ENCODE peak calls at places on chromosomes 7 and 10, in four cellular contexts. One of them, this sample, is unnamed.

GRCh38 chr10:15166325-15166724 is 2.2 kb downstream of the NMT2 start:
- DNase-seq in HCT116: no peak
- DNase-seq in K562: no peak
- DNase-seq in HepG2: no peak
- DNase-seq in this sample: no peak

GRCh38 chr7:129664029-129665012 is 52.8 kb downstream of the NRF1 start:
- DNase-seq in HepG2: peak; percentile 42
- DNase-seq in K562: peak; percentile 57
- DNase-seq in HCT116: peak; percentile 45
- DNase-seq in this sample: peak; percentile 69

GRCh38 chr10:123044391-123044790 is 35.6 kb downstream of the ACADSB start:
- DNase-seq in HCT116: peak; percentile 29
- DNase-seq in K562: no peak
- DNase-seq in HepG2: no peak
- DNase-seq in this sample: no peak

GRCh38 chr10:124217906-124218769 is 124.7 kb upstream of the CHST15 start:
- DNase-seq in HCT116: peak; percentile 10
- DNase-seq in K562: no peak
- DNase-seq in HepG2: no peak
- DNase-seq in this sample: no peak

GRCh38 chr10:109726473-109726872 is 196.8 kb downstream of the XPNPEP1 start:
- DNase-seq in K562: no peak
- DNase-seq in HepG2: no peak
- DNase-seq in HCT116: no peak
- DNase-seq in this sample: no peak

GRCh38 chr10:127952575-127952869 is 45.6 kb downstream of the PTPRE start:
- DNase-seq in HepG2: no peak
- DNase-seq in HCT116: no peak
- DNase-seq in K562: no peak
- DNase-seq in this sample: no peak

GRCh38 chr7:139762886-139763285 is 14.9 kb downstream of the HIPK2 start:
- DNase-seq in HCT116: no peak
- DNase-seq in HepG2: no peak
- DNase-seq in K562: no peak
- DNase-seq in this sample: no peak

GRCh38 chr7:14001139-14001538 is 11.7 kb upstream of the ETV1 start:
- DNase-seq in HepG2: no peak
- DNase-seq in HCT116: no peak
- DNase-seq in K562: no peak
- DNase-seq in this sample: no peak

GRCh38 chr7:2903686-2904162 is 59.6 kb upstream of the GNA12 start:
- DNase-seq in K562: no peak
- DNase-seq in HCT116: no peak
- DNase-seq in HepG2: peak; percentile 36
- DNase-seq in this sample: no peak

GRCh38 chr10:132265878-132266496 is 41.8 kb downstream of the STK32C start:
- DNase-seq in HCT116: no peak
- DNase-seq in HepG2: no peak
- DNase-seq in K562: no peak
- DNase-seq in this sample: no peak

GRCh38 chr10:119496282-119496681 is 46.2 kb downstream of the RGS10 start:
- DNase-seq in HCT116: no peak
- DNase-seq in HepG2: peak; percentile 29
- DNase-seq in K562: no peak
- DNase-seq in this sample: no peak

GRCh38 chr10:71814923-71815411 is 36.1 kb downstream of the PSAP start:
- DNase-seq in K562: no peak
- DNase-seq in HCT116: no peak
- DNase-seq in HepG2: no peak
- DNase-seq in this sample: no peak

GRCh38 chr7:148368562-148368961 is 222.0 kb upstream of the C7orf33 start:
- DNase-seq in HepG2: no peak
- DNase-seq in HCT116: no peak
- DNase-seq in K562: no peak
- DNase-seq in this sample: no peak

GRCh38 chr7:104922187-104923009 is 91.6 kb upstream of the KMT2E start:
- DNase-seq in K562: no peak
- DNase-seq in HCT116: no peak
- DNase-seq in HepG2: no peak
- DNase-seq in this sample: no peak

GRCh38 chr10:77552252-77552651 is 85.4 kb downstream of the KCNMA1 start:
- DNase-seq in K562: no peak
- DNase-seq in HCT116: no peak
- DNase-seq in HepG2: no peak
- DNase-seq in this sample: no peak

GRCh38 chr7:102012941-102013461 is 195.6 kb downstream of the CUX1 start:
- DNase-seq in HepG2: peak; percentile 83
- DNase-seq in HCT116: no peak
- DNase-seq in K562: no peak
- DNase-seq in this sample: no peak

GRCh38 chr10:101766306-101766705 is 9.6 kb downstream of the FGF8 start:
- DNase-seq in HCT116: no peak
- DNase-seq in K562: no peak
- DNase-seq in HepG2: no peak
- DNase-seq in this sample: no peak

GRCh38 chr10:88213206-88213605 is 349.8 kb downstream of the PTEN start:
- DNase-seq in K562: no peak
- DNase-seq in HCT116: no peak
- DNase-seq in HepG2: no peak
- DNase-seq in this sample: no peak

GRCh38 chr7:138316421-138317043 is 143.5 kb upstream of the TRIM24 start:
- DNase-seq in HCT116: no peak
- DNase-seq in K562: no peak
- DNase-seq in HepG2: peak; percentile 99
- DNase-seq in this sample: no peak

GRCh38 chr10:30352377-30352776 is 3.3 kb upstream of the MTPAP start:
- DNase-seq in HepG2: no peak
- DNase-seq in HCT116: no peak
- DNase-seq in K562: no peak
- DNase-seq in this sample: no peak

GRCh38 chr10:15792777-15793176 is 67.5 kb downstream of the MINDY3 start:
- DNase-seq in HepG2: no peak
- DNase-seq in HCT116: no peak
- DNase-seq in K562: no peak
- DNase-seq in this sample: no peak

GRCh38 chr7:29194594-29195417 is at the start of gene CHN2:
- DNase-seq in HCT116: no peak
- DNase-seq in HepG2: peak; percentile 73
- DNase-seq in K562: no peak
- DNase-seq in this sample: no peak

GRCh38 chr7:128939075-128939860 is 1.5 kb downstream of the IRF5 start:
- DNase-seq in HepG2: no peak
- DNase-seq in HCT116: no peak
- DNase-seq in K562: no peak
- DNase-seq in this sample: no peak

GRCh38 chr10:73914036-73914435 is 3.1 kb downstream of the PLAU start:
- DNase-seq in K562: no peak
- DNase-seq in HepG2: no peak
- DNase-seq in HCT116: no peak
- DNase-seq in this sample: no peak

DNA sequence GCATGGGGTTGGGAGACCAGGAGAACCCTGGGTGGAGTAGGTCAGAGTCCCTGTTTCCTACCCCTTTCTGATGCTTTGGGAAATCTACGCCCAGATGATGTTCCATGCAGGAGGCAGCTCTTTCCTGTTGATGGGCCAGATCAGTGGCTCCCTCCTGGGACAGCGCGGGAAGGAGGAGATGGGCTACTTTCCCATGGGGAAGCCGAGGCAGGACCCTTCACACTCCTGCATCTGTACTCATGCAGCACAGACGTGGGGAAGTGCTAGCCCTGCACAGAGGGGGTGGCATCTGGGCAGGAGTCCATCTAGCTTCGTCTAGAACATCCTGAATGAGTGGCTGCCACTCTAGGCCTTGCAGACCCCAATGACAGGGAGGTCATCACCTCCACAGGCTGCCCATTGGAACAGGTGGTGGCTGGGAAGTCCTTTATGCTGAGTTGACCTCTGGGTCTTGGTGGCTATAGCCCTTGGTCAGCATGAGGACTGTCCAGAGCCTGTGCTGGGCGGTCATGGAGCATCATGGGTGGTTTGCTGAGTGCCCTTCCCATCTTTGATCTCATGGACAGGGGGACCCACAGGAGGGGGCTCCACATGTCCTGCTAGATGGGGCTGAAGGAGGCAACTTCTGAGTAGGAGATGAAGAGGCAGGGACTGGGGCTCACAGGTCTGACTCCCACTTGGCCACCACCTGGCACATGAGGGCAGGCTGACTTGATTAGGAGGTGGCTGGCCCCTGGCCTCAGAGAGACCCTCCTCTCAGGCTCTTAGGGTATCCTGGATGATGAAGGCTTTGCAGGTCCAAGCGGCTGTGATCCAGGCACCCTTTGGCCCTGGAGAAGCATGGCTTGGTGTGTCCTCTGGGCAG is 24.6 kb downstream of the RAMP3 start:
- DNase-seq in HCT116: no peak
- DNase-seq in HepG2: no peak
- DNase-seq in K562: no peak
- DNase-seq in this sample: no peak
- TF ChIP-seq TCF7L2 in HCT116: no peak
- TF ChIP-seq TCF7L2 in HepG2: no peak
- TF ChIP-seq TCF7L2 in K562: no peak
- TF ChIP-seq TCF7L2 in this sample: no peak

GRCh38 chr7:156943091-156944041 is 6.1 kb upstream of the NOM1 start:
- DNase-seq in HCT116: no peak
- DNase-seq in K562: peak; percentile 28
- DNase-seq in HepG2: no peak
- DNase-seq in this sample: no peak

GRCh38 chr7:156944876-156945275 is 4.6 kb upstream of the NOM1 start:
- DNase-seq in K562: no peak
- DNase-seq in HepG2: no peak
- DNase-seq in HCT116: no peak
- DNase-seq in this sample: no peak

GRCh38 chr7:156941393-156942182 is 7.9 kb upstream of the NOM1 start:
- DNase-seq in K562: no peak
- DNase-seq in HepG2: no peak
- DNase-seq in HCT116: no peak
- DNase-seq in this sample: no peak

GRCh38 chr7:156940421-156941122 is 8.9 kb upstream of the NOM1 start:
- DNase-seq in HepG2: no peak
- DNase-seq in HCT116: no peak
- DNase-seq in K562: no peak
- DNase-seq in this sample: no peak

DNA sequence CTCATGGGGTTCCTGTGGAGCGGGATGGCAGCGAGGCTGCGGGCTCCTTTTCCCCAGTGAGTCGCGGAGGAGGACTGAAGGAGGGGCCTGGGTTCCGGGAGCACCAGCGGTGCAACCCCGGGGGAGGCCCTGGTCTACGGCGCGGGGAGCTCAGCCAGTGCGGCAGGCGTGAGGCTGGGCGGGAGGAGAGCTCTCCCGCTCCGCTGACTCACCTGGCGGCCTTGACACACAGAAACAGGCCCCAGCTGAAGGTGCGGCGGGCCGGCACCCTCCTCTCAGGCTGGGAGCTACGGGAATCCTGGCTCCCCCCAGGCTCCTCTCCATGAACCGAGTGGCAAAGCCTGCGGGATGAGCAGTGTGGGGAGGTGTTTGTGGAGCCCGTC is 6.8 kb upstream of the NOM1 start:
- DNase-seq in HCT116: no peak
- DNase-seq in HepG2: no peak
- DNase-seq in K562: peak; percentile 24
- DNase-seq in this sample: no peak
- TF ChIP-seq TCF7L2 in HCT116: no peak
- TF ChIP-seq TCF7L2 in HepG2: no peak
- TF ChIP-seq TCF7L2 in K562: no peak
- TF ChIP-seq TCF7L2 in this sample: no peak

GRCh38 chr10:75613685-75614587 is 182.5 kb downstream of the LRMDA start:
- DNase-seq in HCT116: no peak
- DNase-seq in K562: no peak
- DNase-seq in HepG2: no peak
- DNase-seq in this sample: no peak

GRCh38 chr10:75619636-75620035 is 188.2 kb downstream of the LRMDA start:
- DNase-seq in HepG2: no peak
- DNase-seq in HCT116: no peak
- DNase-seq in K562: no peak
- DNase-seq in this sample: no peak

GRCh38 chr10:75616076-75616475 is 184.7 kb downstream of the LRMDA start:
- DNase-seq in HepG2: no peak
- DNase-seq in HCT116: no peak
- DNase-seq in K562: no peak
- DNase-seq in this sample: no peak

GRCh38 chr10:75617485-75618155 is 186.2 kb downstream of the LRMDA start:
- DNase-seq in K562: no peak
- DNase-seq in HepG2: no peak
- DNase-seq in HCT116: no peak
- DNase-seq in this sample: no peak

GRCh38 chr10:75616874-75617478 is 185.6 kb downstream of the LRMDA start:
- DNase-seq in K562: no peak
- DNase-seq in HCT116: no peak
- DNase-seq in HepG2: no peak
- DNase-seq in this sample: no peak
- TF ChIP-seq TCF7L2 in K562: no peak
- TF ChIP-seq TCF7L2 in HCT116: no peak
- TF ChIP-seq TCF7L2 in HepG2: no peak
- TF ChIP-seq TCF7L2 in this sample: no peak

DNA sequence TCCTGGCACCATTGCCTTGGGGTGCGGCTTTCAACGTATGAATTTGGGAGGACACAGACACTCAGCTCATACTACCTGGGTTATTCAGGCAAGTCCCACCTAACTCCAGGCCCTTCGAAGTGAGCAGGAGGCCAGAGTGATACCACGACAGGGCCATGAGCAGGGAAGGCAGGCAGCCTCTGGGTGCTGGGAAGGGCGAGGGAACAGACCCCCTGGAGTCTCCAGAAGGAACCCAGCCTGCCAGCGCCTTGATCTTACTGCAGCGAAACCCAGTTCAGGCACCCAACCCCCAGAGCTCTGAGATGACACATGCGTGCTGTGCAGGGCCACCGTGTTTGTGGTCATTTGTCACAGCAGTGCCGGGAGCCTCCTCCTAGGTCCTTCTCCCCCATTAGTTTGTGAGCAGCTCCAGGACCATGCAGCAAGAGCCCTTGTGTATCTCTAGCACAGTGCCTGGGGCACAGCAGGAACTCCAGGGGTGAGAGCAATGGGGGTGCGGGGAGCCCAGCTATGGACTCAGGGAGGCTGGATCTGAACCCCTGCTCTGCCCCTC is 7.7 kb upstream of the INSIG1 start:
- DNase-seq in K562: no peak
- DNase-seq in HepG2: no peak
- DNase-seq in HCT116: no peak
- DNase-seq in this sample: no peak
- TF ChIP-seq TCF7L2 in K562: no peak
- TF ChIP-seq TCF7L2 in HepG2: no peak
- TF ChIP-seq TCF7L2 in HCT116: no peak
- TF ChIP-seq TCF7L2 in this sample: no peak

This sample was measured in Panc1.